ENCODE peak calls at places on chromosomes 4 and X, in five cellular contexts. U, R, V, X and Q are unnamed samples.
A peak's percentile ranks its signal among the peaks of the same experiment; 100 is the strongest.

GRCh38 chrX:109390556-109390955 is 91.3 kb downstream of the GUCY2F start:
- ATAC-seq in U (no peak), R (no peak), V (no peak), X (no peak), Q (no peak)

GRCh38 chrX:39850630-39851152 is 247.1 kb downstream of the BCOR start:
- ATAC-seq in U (no peak), R (no peak), V (peak; percentile 89), X (no peak), Q (no peak)

GRCh38 chr4:152206185-152206584 is 329.7 kb downstream of the FBXW7 start:
- ATAC-seq in U (no peak), R (no peak), V (no peak), X (no peak), Q (no peak)

GRCh38 chrX:15915959-15916703 is 61.5 kb upstream of the AP1S2 start:
- ATAC-seq in U (peak; percentile 60), R (no peak), V (no peak), X (no peak), Q (no peak)

GRCh38 chr4:123449780-123450179 is 53.2 kb downstream of the SPRY1 start:
- ATAC-seq in U (peak; percentile 43), R (no peak), V (no peak), X (peak; percentile 94), Q (no peak)

GRCh38 chrX:128804828-128805227 is 718.5 kb downstream of the SMARCA1 start:
- ATAC-seq in U (no peak), R (no peak), V (no peak), X (no peak), Q (no peak)

GRCh38 chr4:158176108-158176507 is 3.3 kb upstream of the GASK1B start:
- ATAC-seq in U (peak; percentile 15), R (no peak), V (no peak), X (no peak), Q (no peak)

GRCh38 chrX:149494844-149495565 is 10.1 kb downstream of the IDS start:
- ATAC-seq in U (no peak), R (peak; percentile 25), V (no peak), X (no peak), Q (no peak)

GRCh38 chrX:51779306-51779705 is 36.1 kb downstream of the GSPT2 start:
- ATAC-seq in U (no peak), R (no peak), V (no peak), X (no peak), Q (no peak)

GRCh38 chr4:152619556-152619955 is 60.2 kb downstream of the TMEM154 start:
- ATAC-seq in U (no peak), R (no peak), V (no peak), X (no peak), Q (no peak)

GRCh38 chrX:44344687-44345086 is 1.2 kb upstream of the EFHC2 start:
- ATAC-seq in U (no peak), R (no peak), V (peak; percentile 70), X (peak; percentile 19), Q (no peak)

GRCh38 chr4:32010221-32010620 is 1290.1 kb downstream of the PCDH7 start:
- ATAC-seq in U (no peak), R (no peak), V (peak; percentile 44), X (no peak), Q (no peak)

GRCh38 chr4:3710451-3711182 is 55.6 kb upstream of the ADRA2C start:
- ATAC-seq in U (no peak), R (peak; percentile 8), V (no peak), X (no peak), Q (no peak)

GRCh38 chr4:147747787-147748454 is 16.0 kb downstream of the ARHGAP10 start:
- ATAC-seq in U (no peak), R (peak; percentile 35), V (no peak), X (no peak), Q (no peak)

GRCh38 chrX:110204986-110205385 is 112.9 kb downstream of the AMMECR1 start:
- ATAC-seq in U (no peak), R (no peak), V (no peak), X (no peak), Q (no peak)

GRCh38 chr4:176377705-176378302 is 58.0 kb downstream of the SPCS3 start:
- ATAC-seq in U (no peak), R (peak; percentile 45), V (peak; percentile 72), X (peak; percentile 86), Q (no peak)

GRCh38 chrX:137033774-137034507 is at the start of gene GPR101:
- ATAC-seq in U (no peak), R (no peak), V (no peak), X (no peak), Q (no peak)

GRCh38 chr4:8461086-8461485 is 20.5 kb downstream of the TRMT44 start:
- ATAC-seq in U (no peak), R (no peak), V (no peak), X (no peak), Q (no peak)

GRCh38 chr4:73740353-73740778 is at the start of gene CXCL8:
- ATAC-seq in U (peak; percentile 88), R (peak; percentile 68), V (peak; percentile 91), X (peak; percentile 21), Q (peak; percentile 69)

GRCh38 chrX:15761564-15762191 is 23.6 kb downstream of the CA5B start:
- ATAC-seq in U (peak; percentile 56), R (peak; percentile 44), V (peak; percentile 88), X (peak; percentile 90), Q (no peak)

GRCh38 chr4:68904786-68905185 is 46.8 kb downstream of the UGT2A3 start:
- ATAC-seq in U (no peak), R (peak; percentile 93), V (peak; percentile 67), X (peak; percentile 83), Q (no peak)

GRCh38 chr4:1771555-1772305 is 21.4 kb upstream of the FGFR3 start:
- ATAC-seq in U (no peak), R (no peak), V (no peak), X (peak; percentile 44), Q (no peak)

GRCh38 chr4:181372014-181372413 is 871.2 kb upstream of the TENM3 start:
- ATAC-seq in U (no peak), R (no peak), V (no peak), X (no peak), Q (no peak)

GRCh38 chrX:17860811-17861495 is at the start of gene RAI2:
- ATAC-seq in U (peak; percentile 68), R (peak; percentile 75), V (peak; percentile 72), X (no peak), Q (peak; percentile 65)

GRCh38 chrX:152822383-152823086 is 8.0 kb downstream of the CETN2 start:
- ATAC-seq in U (no peak), R (no peak), V (no peak), X (no peak), Q (no peak)

GRCh38 chr4:185892165-185892564 is 80.2 kb upstream of the SORBS2 start:
- ATAC-seq in U (no peak), R (no peak), V (no peak), X (no peak), Q (no peak)

GRCh38 chr4:24924309-24924781 is 11.5 kb upstream of the CCDC149 start:
- ATAC-seq in U (peak; percentile 62), R (no peak), V (no peak), X (no peak), Q (no peak)

GRCh38 chrX:68947882-68948605 is 119.2 kb downstream of the EFNB1 start:
- ATAC-seq in U (no peak), R (no peak), V (peak; percentile 57), X (no peak), Q (no peak)

GRCh38 chrX:136810493-136810892 is 29.8 kb upstream of the ARHGEF6 start:
- ATAC-seq in U (no peak), R (no peak), V (no peak), X (no peak), Q (no peak)

GRCh38 chr4:122889726-122890125 is 32.7 kb downstream of the NUDT6 start:
- ATAC-seq in U (no peak), R (no peak), V (no peak), X (no peak), Q (no peak)

GRCh38 chrX:151977009-151977408 is 2.5 kb upstream of the GABRE start:
- ATAC-seq in U (no peak), R (no peak), V (no peak), X (no peak), Q (no peak)

GRCh38 chr4:86967798-86968197 is 33.0 kb downstream of the AFF1 start:
- ATAC-seq in U (no peak), R (no peak), V (peak; percentile 46), X (no peak), Q (no peak)

GRCh38 chrX:30637874-30638793 is 15.1 kb upstream of the GK start:
- ATAC-seq in U (peak; percentile 68), R (no peak), V (no peak), X (no peak), Q (no peak)

GRCh38 chr4:2843023-2843908 is at the start of gene ADD1:
- ATAC-seq in U (peak; percentile 99), R (peak; percentile 95), V (peak; percentile 93), X (peak; percentile 90), Q (peak; percentile 97)

GRCh38 chr4:2064276-2064991 is 5.3 kb downstream of the NAT8L start:
- ATAC-seq in U (no peak), R (no peak), V (peak; percentile 89), X (no peak), Q (no peak)

GRCh38 chrX:47619486-47620302 is at the start of gene SYN1:
- ATAC-seq in U (peak; percentile 98), R (peak; percentile 80), V (peak; percentile 96), X (peak; percentile 93), Q (peak; percentile 85)
- TF ChIP-seq POLR2AphosphoS5 in U (peak; percentile 44), R (no peak), V (no peak), X (no peak), Q (peak; percentile 7)

GRCh38 chrX:49876750-49877149 is 2.5 kb upstream of the USP27X start:
- ATAC-seq in U (no peak), R (peak; percentile 17), V (no peak), X (peak; percentile 39), Q (no peak)

GRCh38 chrX:49879656-49880277 is 483 bp downstream of the USP27X start:
- ATAC-seq in U (peak; percentile 41), R (peak; percentile 11), V (peak; percentile 23), X (no peak), Q (peak; percentile 19)

GRCh38 chrX:49877397-49878101 is 1.7 kb upstream of the USP27X start:
- ATAC-seq in U (no peak), R (peak; percentile 82), V (no peak), X (no peak), Q (no peak)

GRCh38 chrX:49878834-49879655 is at the start of gene USP27X:
- ATAC-seq in U (peak; percentile 95), R (peak; percentile 72), V (peak; percentile 97), X (peak; percentile 96), Q (peak; percentile 87)

GRCh38 chrX:49878128-49878833 is 1.0 kb upstream of the USP27X start:
- ATAC-seq in U (peak; percentile 38), R (peak; percentile 13), V (peak; percentile 52), X (no peak), Q (peak; percentile 4)
- H3K4me3 ChIP-seq in U (no peak overlapping the region), R (peak overlapping the region; percentile 76), V (peak overlapping the region; percentile 45), X (no peak overlapping the region), Q (peak overlapping the region; percentile 66)

GRCh38 chr4:163494360-163495241 is at the start of gene TMA16:
- ATAC-seq in U (peak; percentile 97), R (peak; percentile 97), V (peak; percentile 93), X (peak; percentile 86), Q (peak; percentile 93)
- TF ChIP-seq EP300 in U (no peak), R (no peak), V (peak; percentile 32), X (peak; percentile 27), Q (no peak)

DNA sequence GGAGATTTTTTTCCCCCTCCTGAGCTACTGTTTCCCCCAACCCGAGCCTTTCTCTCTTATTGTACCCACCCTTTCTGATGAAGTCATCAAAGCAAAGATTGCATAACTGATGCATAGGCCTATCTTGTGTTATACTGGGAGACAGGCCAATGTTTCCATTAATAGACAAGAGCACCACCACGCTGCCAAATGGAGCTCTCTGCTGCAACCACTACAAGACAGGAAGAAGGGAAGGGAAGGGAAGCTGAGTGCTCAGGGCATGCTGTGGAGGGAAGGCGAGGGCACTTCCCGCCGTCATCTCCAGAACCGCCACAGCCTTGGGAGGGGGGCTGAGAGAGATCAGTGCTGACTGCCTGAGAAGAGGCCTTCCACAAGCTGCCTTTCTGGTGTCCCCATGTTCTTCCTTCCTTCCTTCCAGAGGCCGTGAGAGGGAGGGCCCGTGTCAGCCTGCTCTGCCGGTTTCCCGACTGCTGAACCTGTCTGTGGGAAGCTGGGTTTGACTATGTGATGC is 75.0 kb downstream of the MGST2 start:
- ATAC-seq in U (peak; percentile 89), R (peak; percentile 48), V (peak; percentile 86), X (no peak), Q (peak; percentile 91)
- TF ChIP-seq POLR2AphosphoS5 in U (peak; percentile 69), R (no peak), V (no peak), X (no peak), Q (peak; percentile 75)